ENCODE peak calls at places on chromosomes 16 and 17, in four cellular contexts. U is K562, H is HepG2, O is HCT116. T is an unnamed sample.

GRCh38 chr17:17235212-17236174 is 1.5 kb downstream of the FLCN start:
- DNase-seq in U (no peak), H (peak; percentile 22), O (no peak), T (no peak)

GRCh38 chr17:9658593-9659211 is 13.4 kb downstream of the USP43 start:
- DNase-seq in U (no peak), H (no peak), O (no peak), T (no peak)

GRCh38 chr16:80982646-80983045 is 24.0 kb downstream of the CMC2 start:
- DNase-seq in U (no peak), H (no peak), O (no peak), T (no peak)

GRCh38 chr16:72935896-72936295 is 112.0 kb downstream of the ZFHX3 start:
- DNase-seq in U (no peak), H (no peak), O (no peak), T (no peak)

GRCh38 chr16:27335349-27336052 is 21.7 kb downstream of the IL4R start:
- DNase-seq in U (no peak), H (no peak), O (no peak), T (no peak)

GRCh38 chr17:47934856-47935255 is 6.5 kb upstream of the PNPO start:
- DNase-seq in U (no peak), H (no peak), O (no peak), T (no peak)

GRCh38 chr17:4648741-4649140 is 7.3 kb upstream of the ALOX15 start:
- DNase-seq in U (no peak), H (peak; percentile 94), O (no peak), T (no peak)

GRCh38 chr17:41785091-41785875 is 1.2 kb downstream of the JUP start:
- DNase-seq in U (peak; percentile 76), H (no peak), O (no peak), T (no peak)

GRCh38 chr17:58245428-58246103 is 7.2 kb downstream of the LPO start:
- DNase-seq in U (no peak), H (peak; percentile 20), O (no peak), T (no peak)

GRCh38 chr16:85752511-85753420 is 1.9 kb upstream of the C16orf74 start:
- DNase-seq in U (peak; percentile 76), H (peak; percentile 49), O (no peak), T (no peak)

GRCh38 chr17:2337152-2337810 is at the start of gene SGSM2:
- DNase-seq in U (peak; percentile 73), H (peak; percentile 42), O (no peak), T (no peak)

GRCh38 chr17:66865151-66865550 is 30.2 kb downstream of the CACNG5 start:
- DNase-seq in U (no peak), H (no peak), O (no peak), T (no peak)

GRCh38 chr17:5699789-5700188 is 115.5 kb upstream of the NLRP1 start:
- DNase-seq in U (no peak), H (no peak), O (no peak), T (no peak)

GRCh38 chr17:7989781-7990655 is 12.4 kb upstream of the GUCY2D start:
- DNase-seq in U (peak; percentile 82), H (peak; percentile 44), O (peak; percentile 63), T (no peak)

GRCh38 chr17:1951920-1952319 is 73.2 kb downstream of the RTN4RL1 start:
- DNase-seq in U (peak; percentile 45), H (no peak), O (no peak), T (no peak)

GRCh38 chr16:71863995-71864394 is 18.2 kb downstream of the ATXN1L start:
- DNase-seq in U (no peak), H (no peak), O (no peak), T (no peak)

GRCh38 chr16:11407047-11407982 is 62.1 kb downstream of the RMI2 start:
- DNase-seq in U (peak; percentile 70), H (peak; percentile 78), O (peak; percentile 68), T (peak; percentile 72)

GRCh38 chr17:32278815-32279214 is 13.2 kb downstream of the RHBDL3 start:
- DNase-seq in U (no peak), H (no peak), O (no peak), T (no peak)

GRCh38 chr17:2335726-2336214 is 487 bp downstream of the TSR1 start:
- DNase-seq in U (no peak), H (no peak), O (no peak), T (no peak)

GRCh38 chr17:40015998-40016691 is 905 bp downstream of the CSF3 start:
- DNase-seq in U (no peak), H (no peak), O (no peak), T (no peak)

GRCh38 chr17:17890773-17891759 is 54.3 kb upstream of the SREBF1 start:
- DNase-seq in U (peak; percentile 72), H (peak; percentile 70), O (peak; percentile 53), T (peak; percentile 52)

GRCh38 chr17:9842057-9842758 is 16.5 kb downstream of the GLP2R start:
- DNase-seq in U (no peak), H (peak; percentile 13), O (no peak), T (no peak)

GRCh38 chr16:63512910-63513309 is 1476.7 kb upstream of the CDH8 start:
- DNase-seq in U (no peak), H (no peak), O (no peak), T (no peak)

GRCh38 chr16:28139530-28139929 is 72.2 kb downstream of the XPO6 start:
- DNase-seq in U (no peak), H (no peak), O (no peak), T (no peak)

GRCh38 chr17:13947499-13947898 is 121.8 kb upstream of the COX10 start:
- DNase-seq in U (no peak), H (no peak), O (no peak), T (no peak)

GRCh38 chr17:7824021-7824924 is 9.7 kb upstream of the KDM6B start:
- DNase-seq in U (no peak), H (no peak), O (no peak), T (no peak)

GRCh38 chr17:35554668-35555067 is 6.0 kb downstream of the SLFN14 start:
- DNase-seq in U (no peak), H (no peak), O (no peak), T (no peak)

GRCh38 chr16:52584354-52584840 is 37.5 kb upstream of the TOX3 start:
- DNase-seq in U (no peak), H (no peak), O (no peak), T (no peak)

GRCh38 chr17:83119987-83120864 is 40.8 kb downstream of the METRNL start:
- DNase-seq in U (no peak), H (no peak), O (no peak), T (no peak)

GRCh38 chr16:77788196-77789084 is at the start of gene VAT1L:
- DNase-seq in U (peak; percentile 11), H (no peak), O (no peak), T (no peak)

GRCh38 chr17:49104511-49105074 is 28.0 kb upstream of the B4GALNT2 start:
- DNase-seq in U (no peak), H (no peak), O (no peak), T (no peak)

GRCh38 chr17:49450735-49451134 is 36.1 kb upstream of the PHB1 start:
- DNase-seq in U (no peak), H (no peak), O (no peak), T (no peak)

GRCh38 chr17:42132941-42133340 is 10.3 kb downstream of the HSPB9 start:
- DNase-seq in U (no peak), H (no peak), O (no peak), T (no peak)

GRCh38 chr17:12342609-12343248 is 322.1 kb downstream of the MAP2K4 start:
- DNase-seq in U (peak; percentile 50), H (no peak), O (peak; percentile 8), T (peak; percentile 5)

GRCh38 chr17:38464723-38465419 is 36.6 kb downstream of the ARHGAP23 start:
- DNase-seq in U (peak; percentile 79), H (no peak), O (peak; percentile 64), T (no peak)

GRCh38 chr17:31967643-31968042 is 30.8 kb downstream of the SUZ12 start:
- DNase-seq in U (no peak), H (no peak), O (no peak), T (no peak)

GRCh38 chr17:58415371-58416055 is 1.8 kb downstream of the RNF43 start:
- DNase-seq in U (peak; percentile 24), H (peak; percentile 74), O (no peak), T (no peak)

GRCh38 chr17:45784583-45785372 is 658 bp downstream of the CRHR1 start:
- DNase-seq in U (peak; percentile 69), H (peak; percentile 24), O (no peak), T (no peak)

GRCh38 chr16:8173111-8173644 is 417.1 kb downstream of the TMEM114 start:
- DNase-seq in U (peak; percentile 85), H (peak; percentile 98), O (peak; percentile 23), T (peak; percentile 45)

GRCh38 chr16:67723151-67723915 is 4.2 kb upstream of the GFOD2 start:
- DNase-seq in U (no peak), H (no peak), O (no peak), T (no peak)
- TF ChIP-seq CTCF in U (no peak), H (no peak), O (no peak), T (no peak)

DNA sequence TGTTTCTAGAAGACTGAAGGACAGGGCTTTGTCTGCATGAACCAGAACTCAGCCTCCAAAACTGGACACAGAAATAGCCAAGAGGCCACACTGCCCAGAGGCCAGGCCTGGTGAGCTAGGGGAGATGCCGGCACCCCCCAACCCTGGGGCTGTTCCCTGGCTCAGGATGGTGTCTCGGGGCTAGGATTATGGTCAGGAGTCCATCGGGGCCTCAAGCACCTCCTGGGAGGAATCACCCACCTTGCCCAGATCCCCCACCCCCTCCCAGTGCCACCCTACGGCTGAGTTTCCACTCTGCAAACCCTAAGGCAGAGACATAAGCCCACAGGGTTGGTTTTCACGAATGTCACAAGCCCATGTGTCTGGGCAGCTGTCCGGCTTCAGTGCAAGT is 37.2 kb downstream of the SLC7A5 start:
- DNase-seq in U (no peak), H (no peak), O (no peak), T (no peak)
- TF ChIP-seq TCF7L2 in U (no peak), H (no peak), O (no peak), T (no peak)

GRCh38 chr16:69821844-69822173 is 59.7 kb downstream of the WWP2 start:
- DNase-seq in U (no peak), H (no peak), O (no peak), T (no peak)
- TF ChIP-seq CTCF in U (no peak), H (no peak), O (no peak), T (no peak)

GRCh38 chr16:15961060-15961511 is 11.7 kb downstream of the ABCC1 start:
- DNase-seq in U (no peak), H (no peak), O (no peak), T (no peak)
- TF ChIP-seq TCF7L2 in U (no peak), H (no peak), O (no peak), T (peak; percentile 92)

DNA sequence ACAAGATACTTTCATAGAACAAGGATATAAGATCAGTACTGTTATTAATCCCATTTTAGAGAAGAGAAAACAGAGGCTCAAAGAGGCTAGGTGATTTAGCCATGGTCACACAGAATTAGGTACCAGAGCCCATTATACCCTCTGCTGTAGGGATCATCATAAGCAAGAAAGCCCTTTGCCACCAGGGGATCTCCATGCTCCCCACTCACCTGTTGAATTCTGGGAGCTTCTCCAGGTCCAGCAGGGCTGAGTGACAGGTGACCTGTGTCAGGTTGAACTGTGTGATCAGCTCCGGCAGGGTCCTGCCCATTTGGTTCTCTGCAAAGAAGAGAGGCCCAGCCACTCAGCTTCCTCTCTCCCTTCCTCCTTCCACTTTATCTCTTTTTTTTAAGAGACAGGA is 22.2 kb upstream of the GGA2 start:
- DNase-seq in U (no peak), H (no peak), O (no peak), T (no peak)
- TF ChIP-seq CTCF in U (no peak), H (no peak), O (no peak), T (no peak)

GRCh38 chr16:64544859-64545258 is 577.0 kb downstream of the CDH11 start:
- DNase-seq in U (no peak), H (no peak), O (no peak), T (no peak)
- TF ChIP-seq TCF7L2 in U (no peak), H (no peak), O (no peak), T (no peak)

GRCh38 chr16:57627184-57627871 is 1.1 kb upstream of the ADGRG1 start:
- DNase-seq in U (no peak), H (peak; percentile 42), O (no peak), T (no peak)
- TF ChIP-seq CTCF in U (no peak), H (no peak), O (no peak), T (no peak)